ENCODE peak calls at places on chromosomes 16 and 17, in eight cellular contexts. M is heart left ventricle, L is right lobe of liver, F is HCT116, V is lower lobe of right lung, N is fibroblast of mammary gland, Y is epithelial cell of proximal tubule, X is neural progenitor cell. G is an unnamed sample.

GRCh38 chr16:80285089-80285488 is 255.7 kb upstream of the DYNLRB2 start:
- DNase-seq in L (no peak), Y (peak), X (no peak), F (no peak), V (no peak), N (peak), M (no peak), G (no peak)

GRCh38 chr17:74485012-74485743 is 18.7 kb downstream of the CD300A start:
- DNase-seq in M (no peak), N (no peak), V (no peak), F (no peak), X (no peak), Y (no peak), L (peak), G (no peak)

GRCh38 chr17:62565817-62566216 is 61.7 kb upstream of the MRC2 start:
- DNase-seq in Y (no peak), N (peak), F (no peak), X (no peak), V (no peak), M (no peak), L (no peak), G (no peak)

GRCh38 chr17:66192378-66192687 is 400 bp upstream of the CEP112 start:
- DNase-seq in Y (no peak), L (no peak), V (no peak), N (no peak), M (no peak), F (no peak), X (no peak), G (no peak)

GRCh38 chr16:50533317-50533716 is 14.9 kb upstream of the NKD1 start:
- DNase-seq in F (no peak), L (peak), N (no peak), Y (no peak), M (no peak), V (no peak), X (no peak), G (no peak)

GRCh38 chr17:72714357-72714966 is 378.0 kb downstream of the SLC39A11 start:
- DNase-seq in X (no peak), Y (no peak), V (no peak), M (no peak), L (no peak), F (no peak), N (no peak), G (no peak)

GRCh38 chr17:63475491-63476412 is 1.1 kb upstream of the ACE start:
- DNase-seq in M (no peak), N (no peak), F (no peak), X (no peak), Y (no peak), V (no peak), L (no peak), G (no peak)

GRCh38 chr16:28531777-28532744 is 6.7 kb downstream of the NUPR1 start:
- DNase-seq in Y (no peak), F (peak), X (peak), L (peak), M (peak), N (peak), V (peak), G (no peak)

GRCh38 chr17:41965694-41966375 is 760 bp upstream of the CNP start:
- DNase-seq in V (peak), X (peak), M (no peak), F (peak), N (peak), L (peak), Y (no peak), G (no peak)

GRCh38 chr16:4369006-4369766 is 2.5 kb upstream of the VASN start:
- DNase-seq in N (peak), L (peak), M (no peak), Y (no peak), X (no peak), F (no peak), V (no peak), G (no peak)

GRCh38 chr16:15996432-15997109 is 47.2 kb downstream of the ABCC1 start:
- DNase-seq in L (no peak), F (peak), N (peak), X (no peak), Y (peak), V (no peak), M (peak), G (peak)

GRCh38 chr17:7017827-7018200 is 5.0 kb upstream of the BCL6B start:
- DNase-seq in M (no peak), L (no peak), N (no peak), X (no peak), Y (no peak), F (no peak), V (no peak), G (no peak)

GRCh38 chr17:1920948-1921351 is 91.1 kb downstream of the RPA1 start:
- DNase-seq in N (no peak), F (no peak), M (no peak), V (no peak), X (no peak), L (no peak), Y (no peak), G (no peak)

GRCh38 chr17:83084621-83085056 is 5.2 kb downstream of the METRNL start:
- DNase-seq in V (peak), Y (no peak), M (no peak), F (no peak), L (no peak), N (no peak), X (no peak), G (no peak)

GRCh38 chr17:83082435-83082834 is 3.0 kb downstream of the METRNL start:
- DNase-seq in L (no peak), N (no peak), Y (no peak), F (no peak), V (no peak), M (no peak), X (no peak), G (no peak)

GRCh38 chr17:83084214-83084613 is 4.8 kb downstream of the METRNL start:
- DNase-seq in Y (no peak), V (no peak), L (no peak), F (no peak), X (no peak), N (no peak), M (no peak), G (no peak)

GRCh38 chr17:83082899-83083367 is 3.5 kb downstream of the METRNL start:
- DNase-seq in V (no peak), X (no peak), N (no peak), F (no peak), L (no peak), M (no peak), Y (no peak), G (no peak)

GRCh38 chr17:83083368-83084201 is 4.2 kb downstream of the METRNL start:
- DNase-seq in Y (peak), M (no peak), V (no peak), F (no peak), X (no peak), N (peak), L (no peak), G (peak)
- H3K4me3 ChIP-seq in Y (no peak), M (no peak), V (peak), F (peak), X (no peak), N (no peak), L (no peak), G (peak)

GRCh38 chr16:73033271-73033998 is 14.5 kb downstream of the ZFHX3 start:
- DNase-seq in M (no peak), X (peak), V (no peak), F (no peak), N (no peak), L (no peak), Y (no peak), G (no peak)

GRCh38 chr16:73032548-73033270 is 15.2 kb downstream of the ZFHX3 start:
- DNase-seq in M (no peak), N (no peak), V (no peak), F (no peak), Y (no peak), X (peak), L (no peak), G (no peak)

GRCh38 chr16:73028721-73029361 is 19.1 kb downstream of the ZFHX3 start:
- DNase-seq in N (no peak), X (no peak), F (no peak), V (no peak), L (no peak), Y (no peak), M (no peak), G (no peak)

GRCh38 chr16:73028263-73028662 is 19.7 kb downstream of the ZFHX3 start:
- DNase-seq in N (no peak), X (no peak), M (no peak), V (no peak), Y (no peak), F (no peak), L (no peak), G (no peak)

GRCh38 chr16:73031155-73031866 is 16.6 kb downstream of the ZFHX3 start:
- DNase-seq in X (no peak), Y (no peak), F (no peak), N (no peak), M (no peak), V (no peak), L (no peak), G (no peak)
- TF ChIP-seq CTCF in X (peak), Y (peak), F (peak), N (peak), M (no peak), V (no peak), L (peak), G (peak)

DNA sequence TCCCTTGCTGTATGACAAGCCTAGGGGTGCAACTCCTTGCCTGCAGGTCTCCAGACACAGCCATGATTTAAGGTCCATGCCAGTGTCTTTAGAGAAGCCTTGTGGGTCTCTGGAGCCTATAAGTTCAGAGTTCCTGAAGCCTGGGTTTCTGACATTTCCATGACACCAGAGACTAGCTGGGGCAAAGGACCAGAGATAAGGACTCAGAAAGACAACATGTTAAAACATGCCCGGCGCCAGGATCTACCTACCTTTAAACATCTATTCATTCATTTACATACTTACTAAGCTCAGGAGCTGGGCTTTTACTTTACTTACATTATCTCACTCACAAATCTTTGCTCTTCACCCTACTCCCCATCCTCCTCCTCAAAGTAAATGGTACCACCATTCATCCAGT is 1.5 kb downstream of the MRPL27 start:
- DNase-seq in Y (no peak), V (no peak), X (no peak), F (no peak), L (no peak), N (no peak), M (no peak), G (no peak)
- H3K4me3 ChIP-seq in Y (peak), V (no peak), X (no peak), F (peak), L (no peak), N (peak), M (no peak), G (peak)

GRCh38 chr17:40818343-40818732 is 4.1 kb downstream of the KRT10 start:
- DNase-seq in N (no peak), L (no peak), V (no peak), X (no peak), Y (no peak), F (no peak), M (no peak), G (no peak)
- TF ChIP-seq CTCF in N (no peak), L (no peak), V (no peak), X (no peak), Y (no peak), F (no peak), M (no peak), G (no peak)

G was measured in HFF-Myc.